ENCODE peak calls at places on chromosome 6, in nine cellular contexts. M, U, A, R, X, H, T, J and K are unnamed samples.

GRCh38 chr6:47567586-47567985 is 90.0 kb downstream of the CD2AP start:
- DNase-seq in M (no peak), H (no peak), J (no peak), U (no peak), X (no peak), A (no peak), T (no peak), R (no peak), K (no peak)

GRCh38 chr6:135812085-135812526 is 39.4 kb upstream of the PDE7B start:
- DNase-seq in T (peak), U (peak), J (no peak), A (no peak), M (no peak), X (no peak), R (no peak), H (peak), K (peak)

GRCh38 chr6:141552463-141552862 is 580.3 kb upstream of the GJE1 start:
- DNase-seq in H (peak), M (no peak), J (no peak), T (peak), U (peak), A (no peak), R (peak), X (no peak), K (no peak)

GRCh38 chr6:132382630-132383175 is 18.6 kb downstream of the MOXD1 start:
- DNase-seq in A (no peak), H (no peak), R (no peak), U (no peak), X (no peak), T (no peak), M (no peak), J (no peak), K (no peak)

GRCh38 chr6:33927551-33927950 is 123.7 kb upstream of the MLN start:
- DNase-seq in A (no peak), X (no peak), R (no peak), H (peak), M (no peak), J (peak), U (peak), T (peak), K (peak)

GRCh38 chr6:36443951-36444428 is 1.2 kb downstream of the KCTD20 start:
- DNase-seq in H (peak), T (no peak), X (no peak), R (no peak), U (peak), A (no peak), J (no peak), M (no peak), K (no peak)

GRCh38 chr6:30556964-30557682 is at the start of gene PRR3:
- DNase-seq in M (peak), R (peak), J (peak), X (peak), H (peak), T (peak), A (peak), U (peak), K (no peak)

GRCh38 chr6:162371133-162371532 is 356.4 kb downstream of the PRKN start:
- DNase-seq in R (no peak), H (no peak), M (no peak), U (no peak), T (no peak), X (no peak), J (no peak), A (no peak), K (no peak)

GRCh38 chr6:108689279-108690161 is 128.8 kb downstream of the FOXO3 start:
- DNase-seq in R (peak), X (peak), T (peak), M (peak), U (peak), J (peak), A (no peak), H (peak), K (no peak)

GRCh38 chr6:25202505-25202904 is 76.7 kb upstream of the CARMIL1 start:
- DNase-seq in T (peak), R (peak), A (no peak), M (no peak), J (peak), U (peak), H (peak), X (no peak), K (peak)

GRCh38 chr6:32658268-32658897 is 8.1 kb downstream of the HLA-DQB1 start:
- DNase-seq in J (no peak), A (no peak), T (no peak), H (no peak), X (no peak), U (no peak), M (no peak), R (no peak), K (no peak)

GRCh38 chr6:19024737-19025136 is 637.6 kb downstream of the RNF144B start:
- DNase-seq in U (peak), X (no peak), H (peak), R (no peak), T (peak), A (no peak), J (no peak), M (no peak), K (no peak)

GRCh38 chr6:109450801-109451200 is 4.8 kb downstream of the MICAL1 start:
- DNase-seq in X (no peak), U (no peak), H (no peak), T (no peak), R (no peak), J (no peak), A (no peak), M (no peak), K (no peak)

GRCh38 chr6:32933661-32934085 is 7.2 kb downstream of the HLA-DMB start:
- DNase-seq in T (peak), U (peak), M (no peak), J (peak), X (no peak), R (peak), A (no peak), H (peak), K (no peak)

GRCh38 chr6:139030539-139030938 is 2.0 kb downstream of the ABRACL start:
- DNase-seq in U (no peak), M (no peak), R (no peak), T (no peak), A (no peak), H (no peak), J (no peak), X (no peak), K (no peak)

GRCh38 chr6:27650620-27651370 is 177.9 kb upstream of the ZNF184 start:
- DNase-seq in X (no peak), U (peak), T (no peak), M (no peak), A (no peak), H (peak), R (no peak), J (no peak), K (no peak)
- H3K4me3 ChIP-seq in X (no peak), U (no peak), T (no peak), M (no peak), A (no peak), H (no peak), R (no peak), J (no peak), K (no peak)

DNA sequence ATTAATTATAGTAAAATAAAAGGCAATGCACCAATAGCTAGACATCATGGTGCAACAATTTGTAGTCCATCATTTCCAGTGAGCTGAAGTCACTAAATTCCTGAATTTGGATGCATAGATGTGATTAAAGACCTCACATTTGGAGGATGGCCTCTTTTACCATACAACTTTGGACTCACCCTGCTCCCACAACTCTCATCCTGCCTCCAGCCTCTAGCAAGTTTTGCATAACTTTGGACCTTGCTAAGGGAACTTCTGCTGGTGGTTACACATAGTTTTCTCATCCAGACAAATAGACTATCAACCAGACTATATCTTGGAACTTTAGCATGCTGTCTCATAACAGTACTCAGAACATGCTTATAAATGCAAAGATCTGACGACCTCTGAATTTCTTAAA is 12.8 kb upstream of the ELOVL2 start:
- DNase-seq in U (no peak), A (no peak), M (no peak), H (no peak), T (no peak), X (no peak), J (no peak), R (no peak), K (no peak)
- TF ChIP-seq CTCF in U (no peak), A (no peak), M (no peak), H (no peak), T (no peak), X (no peak), J (no peak), R (no peak), K (no peak)

GRCh38 chr6:105587349-105588115 is 184.7 kb upstream of the PREP start:
- DNase-seq in J (peak), T (peak), M (no peak), X (no peak), A (no peak), H (no peak), U (peak), R (no peak), K (peak)
- H3K4me3 ChIP-seq in J (no peak), T (peak), M (no peak), X (no peak), A (no peak), H (no peak), U (no peak), R (no peak), K (peak)

GRCh38 chr6:118284736-118285360 is 263.2 kb upstream of the PLN start:
- DNase-seq in J (no peak), X (no peak), T (peak), R (no peak), A (no peak), U (peak), M (no peak), H (peak), K (no peak)
- TF ChIP-seq CTCF in J (peak), X (no peak), T (peak), R (peak), A (peak), U (peak), M (peak), H (peak), K (peak)

DNA sequence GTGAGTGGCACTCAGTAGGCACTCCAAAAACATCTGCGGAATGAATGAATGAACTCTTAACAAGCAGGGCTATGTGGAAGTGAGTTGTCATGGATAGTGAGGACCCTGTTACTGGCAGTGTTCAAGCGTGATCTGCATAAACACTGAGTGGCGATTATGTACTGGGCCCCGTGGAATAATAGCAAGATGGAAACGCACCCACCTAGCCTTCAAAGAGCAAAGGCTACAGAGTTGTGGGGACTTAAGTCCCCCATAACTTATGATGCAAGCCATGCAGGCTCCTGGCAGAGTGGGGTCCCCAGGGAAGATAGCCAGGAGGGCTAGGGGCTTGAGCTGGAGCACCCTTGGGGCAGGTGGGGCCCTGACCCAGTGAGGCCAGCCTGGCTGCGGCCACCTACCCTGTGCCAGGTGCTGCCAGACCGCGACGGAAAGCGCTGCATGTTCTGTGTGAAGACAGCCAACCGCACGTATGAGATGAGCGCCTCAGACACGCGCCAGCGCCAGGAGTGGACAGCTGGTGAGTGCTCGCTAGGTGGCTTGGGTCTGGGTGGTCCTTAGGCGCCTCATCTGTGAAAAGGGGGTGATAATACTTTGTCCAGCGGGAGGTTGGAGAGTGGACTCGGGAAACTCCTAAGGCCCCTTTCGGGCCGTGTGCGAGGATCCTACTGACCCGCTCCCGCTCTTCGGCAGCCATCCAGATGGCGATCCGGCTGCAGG is 20.0 kb downstream of the DEF6 start:
- DNase-seq in J (no peak), U (no peak), A (no peak), X (peak), R (no peak), M (no peak), T (no peak), H (no peak), K (no peak)
- H3K4me3 ChIP-seq in J (peak), U (peak), A (peak), X (peak), R (peak), M (peak), T (peak), H (peak), K (peak)

DNA sequence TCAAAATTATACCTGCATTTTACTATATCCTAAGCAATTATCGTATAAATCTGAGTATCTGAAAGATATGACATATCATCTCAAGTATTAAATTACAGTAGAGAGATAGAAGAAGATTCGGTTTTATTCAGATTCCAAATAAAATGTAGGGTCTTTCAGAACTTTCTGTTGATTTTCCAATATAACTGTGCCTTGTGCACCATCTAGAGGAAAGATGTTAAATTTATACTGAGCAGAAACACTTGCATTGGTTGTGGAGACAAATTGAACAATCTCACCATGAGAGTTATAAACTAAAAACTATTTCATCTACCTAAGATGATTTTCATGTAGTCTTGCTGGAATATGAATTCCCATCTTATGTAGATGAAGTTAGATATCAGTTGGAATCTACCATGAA is 26.8 kb upstream of the HSF2 start:
- DNase-seq in M (no peak), U (peak), A (no peak), R (no peak), T (no peak), X (no peak), J (no peak), H (peak), K (no peak)
- TF ChIP-seq CTCF in M (peak), U (peak), A (no peak), R (peak), T (peak), X (no peak), J (no peak), H (peak), K (no peak)

GRCh38 chr6:1461207-1461606 is 71.8 kb downstream of the FOXF2 start:
- DNase-seq in X (no peak), U (peak), A (no peak), J (peak), M (no peak), H (peak), T (peak), R (no peak), K (no peak)
- H3K4me3 ChIP-seq in X (no peak), U (no peak), A (no peak), J (no peak), M (no peak), H (no peak), T (no peak), R (no peak), K (no peak)